ENCODE peak calls at places on chromosomes 11 and 22, in ten cellular contexts. R is endodermal cell; E is EH; K is AG09319; B is activated naive CD4-positive, alpha-beta T cell treated with anti-CD3 and anti-CD28 coated beads, Interleukin-2, amount 10 ng/mL, durations not matched to agents 7 days and 5 days; H is NCI-H1105; O is NCI-H2029; N is HEK293T; F is fibroblast of the aortic adventitia; Q is kidney glomerular epithelial cell. C is an unnamed sample.

GRCh38 chr11:45683285-45684058 is 18.1 kb upstream of the CHST1 start:
- DNase-seq in E (no peak), N (no peak), Q (no peak), R (no peak), O (no peak), H (no peak), K (no peak), F (no peak), B (no peak), C (no peak)

GRCh38 chr11:43736502-43737193 is 56.1 kb downstream of the HSD17B12 start:
- DNase-seq in H (no peak), N (no peak), O (no peak), Q (peak), B (no peak), E (peak), K (peak), F (peak), R (no peak), C (peak)

GRCh38 chr11:121572581-121573059 is 119.9 kb upstream of the SORL1-AS1 start:
- DNase-seq in Q (no peak), B (no peak), N (no peak), E (no peak), H (no peak), K (no peak), O (no peak), F (no peak), R (no peak), C (no peak)

GRCh38 chr11:90343670-90344069 is 120.8 kb upstream of the CHORDC1 start:
- DNase-seq in F (no peak), H (no peak), B (no peak), R (no peak), Q (no peak), E (no peak), O (no peak), K (no peak), N (no peak), C (no peak)

GRCh38 chr22:25482091-25482760 is 82.2 kb upstream of the GRK3 start:
- DNase-seq in B (no peak), E (no peak), F (no peak), R (no peak), Q (no peak), K (no peak), O (no peak), N (no peak), H (no peak), C (no peak)

GRCh38 chr22:44916281-44917231 is 93.2 kb downstream of the PHF21B start:
- DNase-seq in K (no peak), E (no peak), B (no peak), F (no peak), O (no peak), Q (no peak), R (peak), H (no peak), N (no peak), C (no peak)

GRCh38 chr11:127106142-127106541 is 105.6 kb upstream of the KIRREL3 start:
- DNase-seq in K (no peak), E (peak), N (no peak), H (peak), O (peak), B (no peak), F (peak), Q (no peak), R (peak), C (peak)

GRCh38 chr11:13834463-13834862 is 128.1 kb upstream of the SPON1 start:
- DNase-seq in Q (no peak), E (no peak), N (peak), F (no peak), B (no peak), O (no peak), H (no peak), R (peak), K (no peak), C (no peak)

GRCh38 chr11:92198276-92198675 is 26.3 kb upstream of the FAT3 start:
- DNase-seq in K (no peak), O (no peak), F (no peak), H (no peak), B (no peak), N (no peak), E (no peak), Q (no peak), R (no peak), C (no peak)

GRCh38 chr11:36142439-36142838 is 146.8 kb downstream of the COMMD9 start:
- DNase-seq in B (no peak), F (no peak), Q (no peak), R (no peak), K (no peak), E (no peak), N (no peak), O (no peak), H (no peak), C (no peak)

GRCh38 chr22:48574776-48575566 is 1252.7 kb downstream of the BRD1 start:
- DNase-seq in F (no peak), H (peak), K (no peak), O (peak), E (no peak), R (peak), Q (no peak), B (peak), N (no peak), C (peak)

GRCh38 chr11:697811-698311 is 2.2 kb downstream of the TMEM80 start:
- DNase-seq in B (no peak), O (no peak), H (no peak), E (peak), F (peak), N (no peak), K (no peak), R (no peak), Q (peak), C (peak)

GRCh38 chr22:43516996-43517635 is 105.3 kb downstream of the MPPED1 start:
- DNase-seq in K (no peak), B (no peak), N (no peak), F (no peak), Q (no peak), R (no peak), O (no peak), E (no peak), H (no peak), C (no peak)

GRCh38 chr22:35604671-35605457 is 12.3 kb downstream of the MB start:
- DNase-seq in R (no peak), Q (no peak), B (no peak), F (no peak), N (no peak), E (peak), O (no peak), K (no peak), H (no peak), C (no peak)

GRCh38 chr11:118295199-118295598 is 9.3 kb upstream of the CD3E start:
- DNase-seq in Q (no peak), R (peak), B (no peak), H (no peak), K (no peak), E (no peak), O (no peak), N (no peak), F (no peak), C (no peak)

GRCh38 chr11:45105233-45105992 is 41.0 kb upstream of the PRDM11 start:
- DNase-seq in K (no peak), O (peak), F (peak), E (peak), B (peak), Q (no peak), H (peak), N (peak), R (peak), C (peak)

GRCh38 chr11:118193910-118194566 is 17.6 kb upstream of the SCN2B start:
- DNase-seq in K (no peak), N (no peak), Q (no peak), E (no peak), H (no peak), O (no peak), B (no peak), R (no peak), F (no peak), C (no peak)

GRCh38 chr11:112837162-112837826 is 123.9 kb upstream of the NCAM1 start:
- DNase-seq in R (peak), H (no peak), E (peak), K (no peak), N (no peak), Q (peak), O (peak), B (no peak), F (no peak), C (no peak)

GRCh38 chr11:2417856-2418705 is 17.5 kb downstream of the TSSC4 start:
- DNase-seq in F (no peak), O (no peak), B (no peak), R (no peak), K (no peak), Q (no peak), N (no peak), E (no peak), H (no peak), C (no peak)

GRCh38 chr11:58640386-58641023 is 18.0 kb downstream of the CNTF start:
- DNase-seq in Q (peak), O (no peak), F (no peak), K (no peak), B (no peak), H (no peak), R (no peak), N (no peak), E (no peak), C (no peak)

GRCh38 chr22:36753120-36753802 is 22.7 kb downstream of the IFT27 start:
- DNase-seq in H (no peak), N (no peak), R (peak), O (no peak), F (no peak), E (peak), B (no peak), Q (no peak), K (no peak), C (no peak)

GRCh38 chr11:2317354-2318050 is 15.7 kb downstream of the TSPAN32 start:
- DNase-seq in E (no peak), H (no peak), R (no peak), N (no peak), O (no peak), K (no peak), Q (no peak), F (no peak), B (peak), C (no peak)

GRCh38 chr22:28019881-28020861 is 101.1 kb upstream of the PITPNB start:
- DNase-seq in N (peak), E (peak), F (peak), K (no peak), H (peak), R (peak), O (no peak), B (peak), Q (peak), C (peak)

GRCh38 chr22:48798281-48799226 is 1029.1 kb downstream of the BRD1 start:
- DNase-seq in F (no peak), N (no peak), E (no peak), B (no peak), O (no peak), K (no peak), R (no peak), Q (no peak), H (no peak), C (no peak)

GRCh38 chr11:115324569-115325432 is 179.4 kb downstream of the CADM1 start:
- DNase-seq in F (peak), H (peak), O (peak), Q (peak), N (peak), K (peak), R (peak), E (peak), B (peak), C (peak)

GRCh38 chr11:33320814-33321330 is 63.7 kb downstream of the HIPK3 start:
- DNase-seq in H (no peak), E (no peak), B (no peak), F (peak), N (no peak), Q (no peak), R (no peak), O (no peak), K (no peak), C (no peak)

GRCh38 chr11:26044389-26044788 is 287.5 kb upstream of the ANO3 start:
- DNase-seq in R (no peak), F (no peak), E (no peak), B (no peak), N (no peak), K (no peak), H (no peak), Q (no peak), O (no peak), C (no peak)

GRCh38 chr11:32478277-32478731 is 43.0 kb upstream of the WT1 start:
- DNase-seq in Q (no peak), N (no peak), O (no peak), R (no peak), E (no peak), H (peak), F (peak), K (no peak), B (no peak), C (no peak)

GRCh38 chr11:66347425-66348276 is at the start of gene B4GAT1:
- DNase-seq in H (peak), F (peak), O (peak), R (peak), N (peak), K (peak), B (peak), Q (peak), E (peak), C (peak)

GRCh38 chr11:35352107-35352888 is 67.1 kb downstream of the SLC1A2 start:
- DNase-seq in N (no peak), F (peak), O (no peak), E (peak), B (no peak), Q (no peak), H (no peak), K (no peak), R (no peak), C (no peak)

GRCh38 chr11:76653674-76654309 is 16.8 kb downstream of the LRRC32 start:
- DNase-seq in H (no peak), O (no peak), K (peak), E (peak), F (peak), Q (no peak), N (no peak), B (peak), R (peak), C (peak)

GRCh38 chr11:81098471-81098870 is 1635.2 kb downstream of the FAM181B start:
- DNase-seq in K (no peak), B (no peak), F (no peak), R (no peak), Q (no peak), E (no peak), H (no peak), N (no peak), O (no peak), C (no peak)

GRCh38 chr11:122089111-122089510 is 26.9 kb downstream of the BLID start:
- DNase-seq in B (no peak), K (no peak), R (no peak), H (no peak), Q (no peak), F (no peak), E (peak), N (no peak), O (no peak), C (no peak)

C was measured in GM03348.